ENCODE peak calls at places on chromosomes 2 and 18, in six cellular contexts. C is LoVo, B is Right ventricle myocardium superior, G is NCI-H2081, H is bronchial epithelial cell, N is NCI-H2029. R is an unnamed sample.

GRCh38 chr2:184769686-184770085 is 171.4 kb downstream of the ZNF804A start:
- DNase-seq in B (no peak), C (no peak), N (no peak), G (no peak), H (no peak), R (no peak)

GRCh38 chr2:46954951-46955571 is 39.5 kb upstream of the MCFD2 start:
- DNase-seq in G (no peak), H (peak), B (peak), N (no peak), C (peak), R (peak)

GRCh38 chr2:72794572-72794971 is 31.3 kb downstream of the EXOC6B start:
- DNase-seq in G (no peak), N (no peak), C (no peak), B (no peak), H (peak), R (no peak)

GRCh38 chr2:9638532-9638931 is 7.7 kb upstream of the YWHAQ start:
- DNase-seq in C (peak), B (peak), N (no peak), G (peak), H (peak), R (peak)

GRCh38 chr2:164840458-164840929 is 1.1 kb downstream of the COBLL1 start:
- DNase-seq in G (peak), H (no peak), C (peak), N (peak), B (peak), R (no peak)

GRCh38 chr2:134372611-134373131 is 118.8 kb downstream of the MGAT5 start:
- DNase-seq in N (no peak), B (peak), G (peak), C (no peak), H (peak), R (no peak)

GRCh38 chr18:3281456-3282400 is 19.8 kb downstream of the MYL12B start:
- DNase-seq in G (peak), B (no peak), N (peak), H (peak), C (peak), R (peak)

GRCh38 chr2:230669386-230669935 is 43.2 kb upstream of the CAB39 start:
- DNase-seq in C (no peak), B (no peak), H (no peak), G (no peak), N (no peak), R (no peak)

GRCh38 chr2:39930175-39930926 is 151.3 kb upstream of the THUMPD2 start:
- DNase-seq in G (no peak), C (no peak), H (no peak), B (no peak), N (no peak), R (no peak)

GRCh38 chr2:66252002-66252545 is 182.9 kb upstream of the MEIS1 start:
- DNase-seq in G (no peak), H (no peak), C (no peak), N (no peak), B (no peak), R (no peak)

GRCh38 chr2:42569883-42570282 is 1.5 kb downstream of the MTA3 start:
- DNase-seq in G (peak), B (no peak), N (no peak), H (no peak), C (no peak), R (no peak)

GRCh38 chr2:156959481-156959880 is 298.0 kb upstream of the GALNT5 start:
- DNase-seq in C (no peak), H (no peak), B (no peak), G (no peak), N (no peak), R (no peak)